ENCODE peak calls at places on chromosomes 11 and 22, in nine cellular contexts. P, L, X, U, Z, Y, C, D and Q are unnamed samples. For H3K9me3, the result is how much of the 10 kb centered on the place peaks cover.

GRCh38 chr22:25745341-25746011 is 3.5 kb downstream of the MYO18B start:
- DNase-seq in P (no peak), L (peak), X (peak), U (no peak), Z (no peak), Y (no peak), C (no peak), D (peak), Q (no peak)

GRCh38 chr11:112871909-112872511 is 89.2 kb upstream of the NCAM1 start:
- DNase-seq in P (no peak), L (no peak), X (no peak), U (no peak), Z (no peak), Y (no peak), C (no peak), D (no peak), Q (no peak)

GRCh38 chr22:20530368-20531153 is 23.2 kb downstream of the MED15 start:
- DNase-seq in P (no peak), L (peak), X (peak), U (peak), Z (peak), Y (no peak), C (no peak), D (peak), Q (no peak)

GRCh38 chr11:15471709-15472404 is 357.1 kb downstream of the INSC start:
- DNase-seq in P (no peak), L (no peak), X (no peak), U (no peak), Z (no peak), Y (no peak), C (no peak), D (no peak), Q (no peak)

GRCh38 chr11:29019960-29020683 is 911.9 kb downstream of the METTL15 start:
- DNase-seq in P (no peak), L (peak), X (peak), U (no peak), Z (no peak), Y (no peak), C (no peak), D (peak), Q (no peak)

GRCh38 chr22:44119669-44120313 is 60.9 kb upstream of the PARVG start:
- DNase-seq in P (no peak), L (no peak), X (no peak), U (no peak), Z (no peak), Y (no peak), C (no peak), D (no peak), Q (no peak)

GRCh38 chr11:3160252-3161031 is 4.7 kb downstream of the OSBPL5 start:
- DNase-seq in P (no peak), L (peak), X (peak), U (peak), Z (peak), Y (peak), C (peak), D (peak), Q (peak)

GRCh38 chr22:40757071-40757470 is 62.1 kb downstream of the SLC25A17 start:
- DNase-seq in P (no peak), L (peak), X (peak), U (no peak), Z (no peak), Y (no peak), C (no peak), D (no peak), Q (no peak)

GRCh38 chr22:27512283-27512761 is 289.2 kb downstream of the MN1 start:
- DNase-seq in P (no peak), L (peak), X (peak), U (no peak), Z (peak), Y (no peak), C (no peak), D (peak), Q (no peak)

GRCh38 chr22:21621891-21622623 is 7.8 kb downstream of the YDJC start:
- DNase-seq in P (no peak), L (no peak), X (peak), U (no peak), Z (no peak), Y (no peak), C (no peak), D (peak), Q (no peak)

GRCh38 chr11:2551131-2551530 is 106.3 kb downstream of the KCNQ1 start:
- DNase-seq in P (no peak), L (no peak), X (no peak), U (peak), Z (peak), Y (peak), C (no peak), D (no peak), Q (no peak)

GRCh38 chr11:877565-877964 is 33.0 kb downstream of the CHID1 start:
- DNase-seq in P (peak), L (no peak), X (no peak), U (no peak), Z (no peak), Y (no peak), C (no peak), D (no peak), Q (no peak)

GRCh38 chr22:47286590-47286989 is 524.1 kb downstream of the TBC1D22A start:
- DNase-seq in P (no peak), L (no peak), X (no peak), U (peak), Z (no peak), Y (no peak), C (no peak), D (no peak), Q (no peak)

GRCh38 chr22:47283616-47284270 is 521.3 kb downstream of the TBC1D22A start:
- DNase-seq in P (no peak), L (no peak), X (no peak), U (peak), Z (no peak), Y (no peak), C (no peak), D (no peak), Q (no peak)

GRCh38 chr22:47285981-47286380 is 523.5 kb downstream of the TBC1D22A start:
- DNase-seq in P (no peak), L (no peak), X (no peak), U (peak), Z (no peak), Y (no peak), C (no peak), D (no peak), Q (no peak)

GRCh38 chr22:47284360-47284759 is 521.9 kb downstream of the TBC1D22A start:
- DNase-seq in P (no peak), L (no peak), X (no peak), U (peak), Z (no peak), Y (no peak), C (no peak), D (no peak), Q (no peak)

GRCh38 chr22:47284822-47285221 is 522.4 kb downstream of the TBC1D22A start:
- DNase-seq in P (no peak), L (no peak), X (no peak), U (no peak), Z (no peak), Y (no peak), C (no peak), D (no peak), Q (no peak)
- H3K9me3 ChIP-seq in P (under half), L (under half), X (under half), U (under half), Z (under half), Y (under half), C (under half), D (under half), Q (under half)

DNA sequence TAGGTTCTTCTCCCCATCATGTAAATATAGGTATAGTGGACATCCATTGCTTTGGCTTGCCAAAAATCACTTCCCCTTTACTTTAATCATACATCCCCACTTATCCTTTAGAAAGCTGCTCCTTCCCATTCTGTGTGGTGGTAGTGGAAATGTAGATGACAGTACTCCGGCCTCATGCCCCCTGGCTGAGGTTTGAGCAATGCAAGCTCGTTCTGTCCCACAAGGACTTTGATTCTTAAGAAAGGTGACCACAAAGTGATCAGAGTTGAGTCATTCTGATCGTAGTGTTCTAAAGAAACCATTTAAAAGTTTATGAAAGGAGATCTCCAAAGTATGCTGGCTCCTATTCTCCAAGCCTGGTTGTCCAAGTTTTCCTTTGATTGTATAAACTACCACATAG is 10.9 kb downstream of the TUG1 start:
- DNase-seq in P (no peak), L (no peak), X (no peak), U (no peak), Z (no peak), Y (no peak), C (no peak), D (no peak), Q (no peak)
- H3K9me3 ChIP-seq in P (under half), L (under half), X (under half), U (under half), Z (under half), Y (under half), C (under half), D (under half), Q (under half)

DNA sequence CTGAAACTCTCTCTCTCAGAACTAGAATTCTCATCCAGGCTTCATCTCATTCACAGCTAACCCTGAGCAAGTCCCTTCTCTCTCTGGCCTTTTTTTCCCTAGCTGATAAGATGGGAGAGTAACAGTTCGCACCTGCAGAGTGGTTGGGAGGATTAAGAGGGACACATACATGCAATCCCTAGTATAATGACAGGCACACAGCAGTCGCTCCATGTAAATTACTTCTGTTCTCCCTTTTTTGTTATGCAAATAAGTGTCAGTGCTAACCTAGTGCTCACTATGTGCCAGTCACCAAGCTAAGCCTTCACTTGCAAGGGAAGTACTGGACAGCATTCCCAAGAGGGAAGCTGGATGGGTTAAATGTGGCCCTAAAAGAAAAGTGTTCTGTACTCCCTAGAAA is 63.4 kb downstream of the TENM4 start:
- DNase-seq in P (peak), L (no peak), X (no peak), U (no peak), Z (no peak), Y (no peak), C (no peak), D (no peak), Q (no peak)
- H3K9me3 ChIP-seq in P (under half), L (under half), X (under half), U (under half), Z (under half), Y (under half), C (under half), D (under half), Q (under half)

DNA sequence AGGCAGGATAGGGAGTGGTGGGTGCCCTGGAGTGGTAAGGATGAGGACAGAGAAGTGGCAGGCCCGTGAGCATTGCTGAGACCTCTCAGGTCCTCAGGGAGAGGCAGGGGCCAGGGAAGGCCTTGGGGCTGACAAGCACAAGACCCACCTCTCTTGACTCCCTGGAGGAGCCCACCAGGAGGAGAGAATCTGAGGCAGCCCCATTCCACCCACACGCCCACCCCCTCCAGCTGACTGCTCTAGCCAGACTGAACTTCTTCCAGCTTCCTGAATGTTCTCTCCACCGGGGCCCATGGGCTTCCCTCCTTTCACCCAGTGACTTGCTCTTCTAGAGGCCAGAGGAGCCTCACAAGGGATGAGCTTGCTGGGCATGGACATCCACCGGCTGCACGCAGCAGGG is 1403.0 kb downstream of the BRD1 start:
- DNase-seq in P (no peak), L (no peak), X (no peak), U (no peak), Z (no peak), Y (no peak), C (no peak), D (no peak), Q (no peak)
- H3K9me3 ChIP-seq in P (under half), L (half or more), X (under half), U (under half), Z (under half), Y (under half), C (under half), D (under half), Q (under half)

DNA sequence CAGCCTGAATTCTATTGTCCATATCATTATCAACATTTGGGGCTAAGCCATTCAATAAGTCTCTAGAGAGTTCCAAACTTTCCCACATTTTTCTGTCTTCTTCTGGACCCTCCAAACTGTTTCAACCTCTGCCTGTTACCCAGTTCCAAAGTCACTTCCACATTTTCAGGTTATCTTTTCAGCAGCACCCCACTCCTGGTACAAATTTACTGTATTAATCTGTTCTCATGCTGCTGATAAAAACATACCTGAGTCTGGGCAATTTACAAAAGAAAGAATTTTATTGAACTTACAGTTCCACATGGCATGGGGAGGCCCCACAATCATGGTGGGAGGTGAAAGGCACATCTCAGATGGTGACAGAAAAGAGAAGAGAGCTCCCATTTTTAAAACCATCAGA is 5.8 kb downstream of the OR5AK2 start:
- DNase-seq in P (no peak), L (no peak), X (no peak), U (no peak), Z (no peak), Y (no peak), C (no peak), D (no peak), Q (no peak)
- H3K9me3 ChIP-seq in P (under half), L (under half), X (under half), U (under half), Z (under half), Y (under half), C (under half), D (under half), Q (under half)

GRCh38 chr11:34651551-34651950 is 30.7 kb downstream of the EHF start:
- DNase-seq in P (peak), L (peak), X (no peak), U (no peak), Z (no peak), Y (no peak), C (no peak), D (no peak), Q (no peak)

GRCh38 chr11:34650528-34650927 is 29.6 kb downstream of the EHF start:
- DNase-seq in P (no peak), L (peak), X (no peak), U (no peak), Z (no peak), Y (no peak), C (no peak), D (peak), Q (peak)

GRCh38 chr11:34647532-34647931 is 26.6 kb downstream of the EHF start:
- DNase-seq in P (no peak), L (peak), X (peak), U (no peak), Z (no peak), Y (no peak), C (no peak), D (no peak), Q (no peak)

GRCh38 chr11:34648036-34648435 is 27.1 kb downstream of the EHF start:
- DNase-seq in P (no peak), L (no peak), X (no peak), U (no peak), Z (no peak), Y (no peak), C (no peak), D (no peak), Q (no peak)

GRCh38 chr11:34649597-34649996 is 28.7 kb downstream of the EHF start:
- DNase-seq in P (no peak), L (no peak), X (no peak), U (no peak), Z (no peak), Y (no peak), C (no peak), D (no peak), Q (no peak)
- H3K9me3 ChIP-seq in P (under half), L (under half), X (under half), U (under half), Z (under half), Y (under half), C (under half), D (under half), Q (under half)

GRCh38 chr22:48104102-48104738 is 1341.8 kb downstream of the TBC1D22A start:
- DNase-seq in P (no peak), L (no peak), X (no peak), U (no peak), Z (no peak), Y (no peak), C (no peak), D (no peak), Q (no peak)

GRCh38 chr22:48103126-48103875 is 1340.9 kb downstream of the TBC1D22A start:
- DNase-seq in P (no peak), L (no peak), X (no peak), U (no peak), Z (no peak), Y (no peak), C (no peak), D (no peak), Q (no peak)

GRCh38 chr22:48105254-48105653 is 1342.8 kb downstream of the TBC1D22A start:
- DNase-seq in P (no peak), L (no peak), X (no peak), U (no peak), Z (no peak), Y (no peak), C (no peak), D (no peak), Q (no peak)

GRCh38 chr22:48106215-48106614 is 1343.8 kb downstream of the TBC1D22A start:
- DNase-seq in P (no peak), L (no peak), X (no peak), U (no peak), Z (no peak), Y (no peak), C (no peak), D (no peak), Q (no peak)

GRCh38 chr22:48104786-48105185 is 1342.3 kb downstream of the TBC1D22A start:
- DNase-seq in P (no peak), L (no peak), X (no peak), U (no peak), Z (no peak), Y (no peak), C (no peak), D (no peak), Q (no peak)
- H3K9me3 ChIP-seq in P (under half), L (under half), X (under half), U (under half), Z (under half), Y (under half), C (under half), D (under half), Q (under half)

DNA sequence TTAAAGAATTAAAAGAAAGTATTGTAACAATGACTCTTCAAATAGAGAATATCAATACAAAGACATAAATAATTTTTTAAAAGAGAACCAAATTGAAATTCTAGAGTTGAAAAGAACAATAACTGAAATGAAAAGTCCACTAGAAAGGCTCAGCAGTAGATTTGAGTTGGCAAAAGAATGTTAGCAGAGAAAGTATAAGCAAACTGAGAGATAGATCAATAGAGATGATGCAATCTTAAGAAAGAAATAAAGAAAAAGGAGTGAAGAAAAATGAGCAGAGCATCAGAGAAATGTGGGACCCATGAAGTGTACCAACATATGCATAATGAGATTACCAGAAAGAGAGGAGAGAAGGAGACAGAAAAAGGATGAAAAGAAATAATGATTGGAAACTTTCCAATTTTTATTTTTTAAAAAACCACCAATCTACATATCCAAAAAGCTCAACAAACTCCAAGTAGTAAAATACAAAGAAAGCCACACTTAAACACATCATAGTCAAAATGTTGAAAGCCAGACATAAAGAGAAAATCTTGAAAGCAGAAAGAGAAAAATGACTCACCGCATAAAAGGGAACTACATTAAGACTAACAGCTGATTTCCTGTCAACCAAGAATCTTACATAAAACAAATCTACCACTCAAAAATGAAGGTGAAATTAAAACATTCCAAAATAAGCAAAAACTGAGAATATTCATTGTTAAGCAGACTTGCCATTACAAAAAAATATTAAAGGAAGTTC is 20.9 kb downstream of the NCF4 start:
- DNase-seq in P (no peak), L (no peak), X (peak), U (no peak), Z (no peak), Y (no peak), C (no peak), D (no peak), Q (no peak)
- H3K9me3 ChIP-seq in P (under half), L (under half), X (under half), U (under half), Z (under half), Y (under half), C (under half), D (under half), Q (under half)

GRCh38 chr11:57667065-57667714 is 724 bp upstream of the ZDHHC5 start:
- DNase-seq in P (peak), L (peak), X (peak), U (peak), Z (peak), Y (peak), C (peak), D (peak), Q (peak)
- H3K9me3 ChIP-seq in P (under half), L (under half), X (under half), U (under half), Z (under half), Y (under half), C (under half), D (under half), Q (under half)

DNA sequence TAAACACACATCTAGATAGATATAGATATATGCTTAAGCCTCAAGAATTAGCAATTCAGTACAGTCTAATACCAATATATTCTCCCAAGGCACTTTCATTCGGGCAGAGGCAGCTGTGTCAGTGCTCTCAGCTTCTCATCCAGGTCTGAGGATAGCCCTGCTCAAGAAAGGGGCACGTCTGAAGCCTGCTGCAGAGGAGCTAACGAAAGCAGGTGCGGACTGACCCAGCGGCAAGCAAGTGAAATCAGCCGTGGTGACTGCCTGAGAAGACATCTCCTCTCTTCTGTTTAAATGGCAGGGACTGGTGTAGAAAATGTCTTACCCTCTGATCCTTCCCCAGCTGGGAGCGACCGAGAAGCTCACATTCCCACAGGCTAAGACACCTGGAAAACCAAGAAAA is 468.6 kb downstream of the BRD1 start:
- DNase-seq in P (no peak), L (no peak), X (no peak), U (no peak), Z (no peak), Y (no peak), C (no peak), D (no peak), Q (no peak)
- H3K9me3 ChIP-seq in P (under half), L (under half), X (under half), U (under half), Z (under half), Y (under half), C (under half), D (under half), Q (under half)